ENCODE peak calls at places on chromosomes 12 and 14, in six cellular contexts. F, U, Q, R, O and K are unnamed samples.

GRCh38 chr12:119989619-119990381 is 764 bp downstream of the BICDL1 start:
- DNase-seq in F (peak), U (peak), Q (peak), R (peak), O (peak), K (peak)

GRCh38 chr12:49784756-49785409 is 43.3 kb downstream of the NCKAP5L start:
- DNase-seq in F (no peak), U (peak), Q (no peak), R (no peak), O (no peak), K (no peak)

GRCh38 chr12:75556306-75556899 is 45.0 kb upstream of the KRR1 start:
- DNase-seq in F (no peak), U (peak), Q (no peak), R (no peak), O (no peak), K (no peak)

GRCh38 chr12:95663525-95663924 is 112.2 kb upstream of the USP44 start:
- DNase-seq in F (no peak), U (no peak), Q (no peak), R (no peak), O (no peak), K (no peak)

GRCh38 chr14:72682188-72682587 is 211.7 kb downstream of the DPF3 start:
- DNase-seq in F (no peak), U (peak), Q (no peak), R (no peak), O (peak), K (no peak)

GRCh38 chr14:54893151-54893760 is 9.4 kb downstream of the GCH1 start:
- DNase-seq in F (no peak), U (peak), Q (no peak), R (no peak), O (peak), K (peak)

GRCh38 chr12:13734753-13735152 is 246.6 kb downstream of the GRIN2B start:
- DNase-seq in F (no peak), U (no peak), Q (no peak), R (no peak), O (no peak), K (no peak)

GRCh38 chr14:78162202-78162601 is 8.0 kb upstream of the NRXN3 start:
- DNase-seq in F (no peak), U (peak), Q (no peak), R (no peak), O (no peak), K (no peak)

GRCh38 chr12:45192041-45192695 is 23.7 kb upstream of the ANO6 start:
- DNase-seq in F (no peak), U (peak), Q (peak), R (no peak), O (no peak), K (peak)

GRCh38 chr12:77847060-77847541 is 16.4 kb downstream of the NAV3 start:
- DNase-seq in F (no peak), U (peak), Q (no peak), R (no peak), O (no peak), K (no peak)

GRCh38 chr12:2668816-2669215 is 126.0 kb upstream of the FKBP4 start:
- DNase-seq in F (peak), U (no peak), Q (peak), R (no peak), O (no peak), K (no peak)

GRCh38 chr12:83827860-83828259 is 1084.7 kb downstream of the SLC6A15 start:
- DNase-seq in F (peak), U (no peak), Q (no peak), R (no peak), O (no peak), K (no peak)
- TF ChIP-seq CTCF in F (no peak), U (peak), Q (no peak), R (no peak), O (peak), K (no peak)

DNA sequence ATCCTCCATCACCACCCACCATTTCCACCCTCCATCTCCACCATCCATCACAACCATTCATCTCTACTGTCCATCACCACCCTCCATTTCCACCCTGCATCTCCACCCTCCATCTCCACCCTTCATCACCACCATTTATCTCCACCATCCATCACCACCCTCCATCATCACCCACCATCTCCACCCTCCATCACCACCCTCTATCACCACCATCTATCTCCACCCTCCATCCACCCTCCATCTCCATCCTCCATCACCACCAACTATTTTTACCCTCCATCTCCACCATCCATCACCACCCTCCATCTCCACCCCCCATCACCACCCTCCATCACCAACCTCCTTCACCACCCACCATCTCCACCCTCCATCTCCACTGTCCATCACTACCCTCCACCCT is 4.7 kb upstream of the CEP170B start:
- DNase-seq in F (no peak), U (no peak), Q (no peak), R (no peak), O (no peak), K (no peak)
- TF ChIP-seq CTCF in F (no peak), U (no peak), Q (no peak), R (no peak), O (no peak), K (no peak)

DNA sequence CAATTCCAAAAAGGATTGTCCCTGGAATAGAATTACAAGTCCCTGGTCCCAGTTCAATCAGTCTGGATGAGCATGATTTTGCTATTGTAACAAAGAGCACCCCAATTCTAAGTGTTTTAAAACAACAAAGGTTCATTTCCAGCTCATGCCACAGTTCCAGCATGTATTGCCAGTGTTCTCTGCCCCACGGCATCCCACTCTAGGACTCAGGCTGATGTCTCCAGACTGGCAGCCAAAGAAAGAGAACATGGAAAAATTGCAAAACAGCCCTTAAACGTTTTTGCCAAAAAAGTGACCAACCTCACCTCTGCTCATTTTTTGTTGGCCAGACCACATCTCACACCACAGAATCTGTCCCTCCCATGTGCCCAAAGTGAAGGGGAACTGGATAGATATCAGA is 116.0 kb upstream of the PLXNC1 start:
- DNase-seq in F (no peak), U (no peak), Q (no peak), R (no peak), O (no peak), K (no peak)
- TF ChIP-seq CTCF in F (no peak), U (no peak), Q (no peak), R (no peak), O (no peak), K (no peak)

GRCh38 chr14:53792909-53793308 is 163.7 kb downstream of the BMP4 start:
- DNase-seq in F (peak), U (no peak), Q (no peak), R (no peak), O (no peak), K (peak)
- TF ChIP-seq CTCF in F (no peak), U (no peak), Q (no peak), R (no peak), O (no peak), K (no peak)

GRCh38 chr14:80942158-80942738 is 710 bp upstream of the CEP128 start:
- DNase-seq in F (no peak), U (no peak), Q (no peak), R (no peak), O (no peak), K (peak)
- TF ChIP-seq CTCF in F (no peak), U (no peak), Q (no peak), R (no peak), O (no peak), K (no peak)

DNA sequence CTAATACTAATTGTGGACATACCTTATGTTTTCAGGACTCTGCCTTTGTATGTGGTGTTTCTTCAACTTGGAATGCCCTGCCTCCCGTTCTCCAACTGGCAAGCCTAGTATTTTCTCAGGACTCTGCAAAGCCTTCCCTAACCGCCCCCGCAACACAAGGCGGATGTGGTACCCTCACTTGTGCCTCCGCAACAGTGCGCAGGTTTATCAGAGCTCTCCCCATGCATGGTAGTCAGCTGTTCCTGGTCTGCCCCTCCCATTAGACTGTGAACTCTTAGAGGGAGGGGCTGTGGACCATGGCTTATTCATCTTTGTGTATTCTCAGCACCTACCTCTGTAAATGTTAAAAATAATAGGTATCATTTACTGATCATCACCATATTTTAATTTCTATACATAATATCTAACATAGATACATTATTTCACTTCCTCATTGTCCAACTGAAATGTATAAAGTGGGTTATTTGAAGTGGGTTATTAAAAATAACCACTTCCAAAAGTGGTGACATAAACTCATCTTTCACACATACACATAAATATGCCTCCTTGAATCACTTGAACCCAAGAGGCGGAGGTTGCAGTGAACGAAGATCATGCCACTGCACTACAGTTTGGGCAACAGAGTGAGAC is 9.0 kb downstream of the LPAR5 start:
- DNase-seq in F (no peak), U (no peak), Q (no peak), R (no peak), O (no peak), K (no peak)
- TF ChIP-seq CTCF in F (no peak), U (no peak), Q (no peak), R (no peak), O (no peak), K (no peak)